ENCODE peak calls at places on chromosomes 7 and 10, in nine cellular contexts. One of them, this sample, is unnamed.

GRCh38 chr10:119315128-119316001 is 108.0 kb downstream of the GRK5 start:
- DNase-seq in H54: peak; percentile 79
- DNase-seq in bronchial epithelial cell: peak; percentile 93
- DNase-seq in stimulated activated CD4-positive, alpha-beta T cell treated with anti-CD3 and anti-CD28 coated beads, Interleukin-1b, Interleukin-23, amount 100 ng/mL, for 1 hour: peak; percentile 39
- DNase-seq in activated naive CD8-positive, alpha-beta T cell treated with anti-CD3 and anti-CD28 coated beads for 36 hours: peak; percentile 83
- DNase-seq in GM23338: peak; percentile 43
- DNase-seq in T-helper 17 cell: no peak
- DNase-seq in SK-N-DZ: no peak
- DNase-seq in body of pancreas: no peak
- DNase-seq in this sample: peak; percentile 86

GRCh38 chr10:4280481-4281206 is 495.6 kb upstream of the KLF6 start:
- DNase-seq in H54: no peak
- DNase-seq in bronchial epithelial cell: peak; percentile 54
- DNase-seq in stimulated activated CD4-positive, alpha-beta T cell treated with anti-CD3 and anti-CD28 coated beads, Interleukin-1b, Interleukin-23, amount 100 ng/mL, for 1 hour: no peak
- DNase-seq in activated naive CD8-positive, alpha-beta T cell treated with anti-CD3 and anti-CD28 coated beads for 36 hours: no peak
- DNase-seq in GM23338: no peak
- DNase-seq in T-helper 17 cell: no peak
- DNase-seq in SK-N-DZ: no peak
- DNase-seq in body of pancreas: peak; percentile 37
- DNase-seq in this sample: no peak

GRCh38 chr10:93745411-93746065 is 12.2 kb upstream of the LGI1 start:
- DNase-seq in H54: peak; percentile 53
- DNase-seq in bronchial epithelial cell: no peak
- DNase-seq in stimulated activated CD4-positive, alpha-beta T cell treated with anti-CD3 and anti-CD28 coated beads, Interleukin-1b, Interleukin-23, amount 100 ng/mL, for 1 hour: no peak
- DNase-seq in activated naive CD8-positive, alpha-beta T cell treated with anti-CD3 and anti-CD28 coated beads for 36 hours: no peak
- DNase-seq in GM23338: peak; percentile 90
- DNase-seq in T-helper 17 cell: no peak
- DNase-seq in SK-N-DZ: no peak
- DNase-seq in body of pancreas: no peak
- DNase-seq in this sample: peak; percentile 61

GRCh38 chr10:98195132-98195531 is 60.7 kb downstream of the R3HCC1L start:
- DNase-seq in H54: no peak
- DNase-seq in bronchial epithelial cell: no peak
- DNase-seq in stimulated activated CD4-positive, alpha-beta T cell treated with anti-CD3 and anti-CD28 coated beads, Interleukin-1b, Interleukin-23, amount 100 ng/mL, for 1 hour: no peak
- DNase-seq in activated naive CD8-positive, alpha-beta T cell treated with anti-CD3 and anti-CD28 coated beads for 36 hours: no peak
- DNase-seq in GM23338: no peak
- DNase-seq in T-helper 17 cell: no peak
- DNase-seq in SK-N-DZ: no peak
- DNase-seq in body of pancreas: no peak
- DNase-seq in this sample: no peak

GRCh38 chr7:106485031-106485551 is 175.9 kb downstream of the CCDC71L start:
- DNase-seq in H54: peak; percentile 9
- DNase-seq in bronchial epithelial cell: peak; percentile 89
- DNase-seq in stimulated activated CD4-positive, alpha-beta T cell treated with anti-CD3 and anti-CD28 coated beads, Interleukin-1b, Interleukin-23, amount 100 ng/mL, for 1 hour: no peak
- DNase-seq in activated naive CD8-positive, alpha-beta T cell treated with anti-CD3 and anti-CD28 coated beads for 36 hours: no peak
- DNase-seq in GM23338: no peak
- DNase-seq in T-helper 17 cell: no peak
- DNase-seq in SK-N-DZ: no peak
- DNase-seq in body of pancreas: no peak
- DNase-seq in this sample: no peak

GRCh38 chr10:72694476-72695369 is 2.8 kb downstream of the MCU start:
- DNase-seq in H54: no peak
- DNase-seq in bronchial epithelial cell: peak; percentile 44
- DNase-seq in stimulated activated CD4-positive, alpha-beta T cell treated with anti-CD3 and anti-CD28 coated beads, Interleukin-1b, Interleukin-23, amount 100 ng/mL, for 1 hour: no peak
- DNase-seq in activated naive CD8-positive, alpha-beta T cell treated with anti-CD3 and anti-CD28 coated beads for 36 hours: no peak
- DNase-seq in GM23338: no peak
- DNase-seq in T-helper 17 cell: no peak
- DNase-seq in SK-N-DZ: no peak
- DNase-seq in body of pancreas: no peak
- DNase-seq in this sample: peak; percentile 49

GRCh38 chr10:22103701-22104100 is 100.2 kb upstream of the DNAJC1 start:
- DNase-seq in H54: no peak
- DNase-seq in bronchial epithelial cell: peak; percentile 34
- DNase-seq in stimulated activated CD4-positive, alpha-beta T cell treated with anti-CD3 and anti-CD28 coated beads, Interleukin-1b, Interleukin-23, amount 100 ng/mL, for 1 hour: no peak
- DNase-seq in activated naive CD8-positive, alpha-beta T cell treated with anti-CD3 and anti-CD28 coated beads for 36 hours: no peak
- DNase-seq in GM23338: peak; percentile 63
- DNase-seq in T-helper 17 cell: no peak
- DNase-seq in SK-N-DZ: peak; percentile 3
- DNase-seq in body of pancreas: no peak
- DNase-seq in this sample: peak; percentile 26

GRCh38 chr10:131641231-131641630 is 259.6 kb upstream of the PPP2R2D start:
- DNase-seq in H54: no peak
- DNase-seq in bronchial epithelial cell: no peak
- DNase-seq in stimulated activated CD4-positive, alpha-beta T cell treated with anti-CD3 and anti-CD28 coated beads, Interleukin-1b, Interleukin-23, amount 100 ng/mL, for 1 hour: no peak
- DNase-seq in activated naive CD8-positive, alpha-beta T cell treated with anti-CD3 and anti-CD28 coated beads for 36 hours: peak; percentile 33
- DNase-seq in GM23338: no peak
- DNase-seq in T-helper 17 cell: no peak
- DNase-seq in SK-N-DZ: no peak
- DNase-seq in body of pancreas: peak; percentile 36
- DNase-seq in this sample: peak; percentile 31

GRCh38 chr10:91564026-91564425 is 68.8 kb downstream of the PPP1R3C start:
- DNase-seq in H54: no peak
- DNase-seq in bronchial epithelial cell: no peak
- DNase-seq in stimulated activated CD4-positive, alpha-beta T cell treated with anti-CD3 and anti-CD28 coated beads, Interleukin-1b, Interleukin-23, amount 100 ng/mL, for 1 hour: no peak
- DNase-seq in activated naive CD8-positive, alpha-beta T cell treated with anti-CD3 and anti-CD28 coated beads for 36 hours: no peak
- DNase-seq in GM23338: no peak
- DNase-seq in T-helper 17 cell: no peak
- DNase-seq in SK-N-DZ: no peak
- DNase-seq in body of pancreas: no peak
- DNase-seq in this sample: no peak

GRCh38 chr7:47198159-47198558 is 383.8 kb downstream of the TNS3 start:
- DNase-seq in H54: no peak
- DNase-seq in bronchial epithelial cell: no peak
- DNase-seq in stimulated activated CD4-positive, alpha-beta T cell treated with anti-CD3 and anti-CD28 coated beads, Interleukin-1b, Interleukin-23, amount 100 ng/mL, for 1 hour: no peak
- DNase-seq in activated naive CD8-positive, alpha-beta T cell treated with anti-CD3 and anti-CD28 coated beads for 36 hours: no peak
- DNase-seq in GM23338: no peak
- DNase-seq in T-helper 17 cell: no peak
- DNase-seq in SK-N-DZ: no peak
- DNase-seq in body of pancreas: no peak
- DNase-seq in this sample: no peak

GRCh38 chr7:44286618-44287487 is 38.5 kb downstream of the CAMK2B start:
- DNase-seq in H54: no peak
- DNase-seq in bronchial epithelial cell: no peak
- DNase-seq in stimulated activated CD4-positive, alpha-beta T cell treated with anti-CD3 and anti-CD28 coated beads, Interleukin-1b, Interleukin-23, amount 100 ng/mL, for 1 hour: no peak
- DNase-seq in activated naive CD8-positive, alpha-beta T cell treated with anti-CD3 and anti-CD28 coated beads for 36 hours: no peak
- DNase-seq in GM23338: no peak
- DNase-seq in T-helper 17 cell: no peak
- DNase-seq in SK-N-DZ: no peak
- DNase-seq in body of pancreas: no peak
- DNase-seq in this sample: no peak

GRCh38 chr10:113252650-113253560 is 299.9 kb upstream of the HABP2 start:
- DNase-seq in H54: no peak
- DNase-seq in bronchial epithelial cell: no peak
- DNase-seq in stimulated activated CD4-positive, alpha-beta T cell treated with anti-CD3 and anti-CD28 coated beads, Interleukin-1b, Interleukin-23, amount 100 ng/mL, for 1 hour: no peak
- DNase-seq in activated naive CD8-positive, alpha-beta T cell treated with anti-CD3 and anti-CD28 coated beads for 36 hours: no peak
- DNase-seq in GM23338: no peak
- DNase-seq in T-helper 17 cell: no peak
- DNase-seq in SK-N-DZ: no peak
- DNase-seq in body of pancreas: no peak
- DNase-seq in this sample: no peak

GRCh38 chr7:47529405-47529804 is 52.5 kb downstream of the TNS3 start:
- DNase-seq in H54: no peak
- DNase-seq in bronchial epithelial cell: no peak
- DNase-seq in stimulated activated CD4-positive, alpha-beta T cell treated with anti-CD3 and anti-CD28 coated beads, Interleukin-1b, Interleukin-23, amount 100 ng/mL, for 1 hour: no peak
- DNase-seq in activated naive CD8-positive, alpha-beta T cell treated with anti-CD3 and anti-CD28 coated beads for 36 hours: no peak
- DNase-seq in GM23338: no peak
- DNase-seq in T-helper 17 cell: no peak
- DNase-seq in SK-N-DZ: no peak
- DNase-seq in body of pancreas: no peak
- DNase-seq in this sample: no peak

GRCh38 chr10:70130878-70131559 is 1.6 kb downstream of the AIFM2 start:
- DNase-seq in H54: no peak
- DNase-seq in bronchial epithelial cell: peak; percentile 55
- DNase-seq in stimulated activated CD4-positive, alpha-beta T cell treated with anti-CD3 and anti-CD28 coated beads, Interleukin-1b, Interleukin-23, amount 100 ng/mL, for 1 hour: no peak
- DNase-seq in activated naive CD8-positive, alpha-beta T cell treated with anti-CD3 and anti-CD28 coated beads for 36 hours: no peak
- DNase-seq in GM23338: no peak
- DNase-seq in T-helper 17 cell: no peak
- DNase-seq in SK-N-DZ: no peak
- DNase-seq in body of pancreas: peak; percentile 23
- DNase-seq in this sample: no peak

GRCh38 chr7:129502708-129503685 is 666 bp downstream of the SMKR1 start:
- DNase-seq in H54: no peak
- DNase-seq in bronchial epithelial cell: no peak
- DNase-seq in stimulated activated CD4-positive, alpha-beta T cell treated with anti-CD3 and anti-CD28 coated beads, Interleukin-1b, Interleukin-23, amount 100 ng/mL, for 1 hour: no peak
- DNase-seq in activated naive CD8-positive, alpha-beta T cell treated with anti-CD3 and anti-CD28 coated beads for 36 hours: no peak
- DNase-seq in GM23338: peak; percentile 69
- DNase-seq in T-helper 17 cell: no peak
- DNase-seq in SK-N-DZ: no peak
- DNase-seq in body of pancreas: peak; percentile 4
- DNase-seq in this sample: peak; percentile 47

GRCh38 chr7:129739427-129739826 is 127.9 kb downstream of the NRF1 start:
- DNase-seq in H54: no peak
- DNase-seq in bronchial epithelial cell: peak; percentile 61
- DNase-seq in stimulated activated CD4-positive, alpha-beta T cell treated with anti-CD3 and anti-CD28 coated beads, Interleukin-1b, Interleukin-23, amount 100 ng/mL, for 1 hour: no peak
- DNase-seq in activated naive CD8-positive, alpha-beta T cell treated with anti-CD3 and anti-CD28 coated beads for 36 hours: no peak
- DNase-seq in GM23338: no peak
- DNase-seq in T-helper 17 cell: no peak
- DNase-seq in SK-N-DZ: no peak
- DNase-seq in body of pancreas: peak; percentile 49
- DNase-seq in this sample: peak; percentile 78

GRCh38 chr7:114364151-114364550 is 50.5 kb upstream of the FOXP2 start:
- DNase-seq in H54: no peak
- DNase-seq in bronchial epithelial cell: no peak
- DNase-seq in stimulated activated CD4-positive, alpha-beta T cell treated with anti-CD3 and anti-CD28 coated beads, Interleukin-1b, Interleukin-23, amount 100 ng/mL, for 1 hour: no peak
- DNase-seq in activated naive CD8-positive, alpha-beta T cell treated with anti-CD3 and anti-CD28 coated beads for 36 hours: no peak
- DNase-seq in GM23338: peak; percentile 10
- DNase-seq in T-helper 17 cell: no peak
- DNase-seq in SK-N-DZ: no peak
- DNase-seq in body of pancreas: peak; percentile 32
- DNase-seq in this sample: no peak

GRCh38 chr7:36862685-36863375 is 138.5 kb upstream of the AOAH start:
- DNase-seq in H54: no peak
- DNase-seq in bronchial epithelial cell: no peak
- DNase-seq in stimulated activated CD4-positive, alpha-beta T cell treated with anti-CD3 and anti-CD28 coated beads, Interleukin-1b, Interleukin-23, amount 100 ng/mL, for 1 hour: no peak
- DNase-seq in activated naive CD8-positive, alpha-beta T cell treated with anti-CD3 and anti-CD28 coated beads for 36 hours: no peak
- DNase-seq in GM23338: no peak
- DNase-seq in T-helper 17 cell: no peak
- DNase-seq in SK-N-DZ: no peak
- DNase-seq in body of pancreas: no peak
- DNase-seq in this sample: no peak

GRCh38 chr7:152640829-152641228 is 35.1 kb downstream of the XRCC2 start:
- DNase-seq in H54: no peak
- DNase-seq in bronchial epithelial cell: no peak
- DNase-seq in stimulated activated CD4-positive, alpha-beta T cell treated with anti-CD3 and anti-CD28 coated beads, Interleukin-1b, Interleukin-23, amount 100 ng/mL, for 1 hour: no peak
- DNase-seq in activated naive CD8-positive, alpha-beta T cell treated with anti-CD3 and anti-CD28 coated beads for 36 hours: no peak
- DNase-seq in GM23338: no peak
- DNase-seq in T-helper 17 cell: no peak
- DNase-seq in SK-N-DZ: no peak
- DNase-seq in body of pancreas: no peak
- DNase-seq in this sample: no peak

GRCh38 chr7:55515569-55516279 is 56.6 kb downstream of the VOPP1 start:
- DNase-seq in H54: no peak
- DNase-seq in bronchial epithelial cell: no peak
- DNase-seq in stimulated activated CD4-positive, alpha-beta T cell treated with anti-CD3 and anti-CD28 coated beads, Interleukin-1b, Interleukin-23, amount 100 ng/mL, for 1 hour: no peak
- DNase-seq in activated naive CD8-positive, alpha-beta T cell treated with anti-CD3 and anti-CD28 coated beads for 36 hours: no peak
- DNase-seq in GM23338: no peak
- DNase-seq in T-helper 17 cell: no peak
- DNase-seq in SK-N-DZ: no peak
- DNase-seq in body of pancreas: no peak
- DNase-seq in this sample: no peak

GRCh38 chr7:2838873-2839578 is 5.1 kb downstream of the GNA12 start:
- DNase-seq in H54: no peak
- DNase-seq in bronchial epithelial cell: no peak
- DNase-seq in stimulated activated CD4-positive, alpha-beta T cell treated with anti-CD3 and anti-CD28 coated beads, Interleukin-1b, Interleukin-23, amount 100 ng/mL, for 1 hour: no peak
- DNase-seq in activated naive CD8-positive, alpha-beta T cell treated with anti-CD3 and anti-CD28 coated beads for 36 hours: no peak
- DNase-seq in GM23338: no peak
- DNase-seq in T-helper 17 cell: no peak
- DNase-seq in SK-N-DZ: no peak
- DNase-seq in body of pancreas: no peak
- DNase-seq in this sample: no peak

GRCh38 chr10:2944788-2945187 is 122.6 kb upstream of the PFKP start:
- DNase-seq in H54: no peak
- DNase-seq in bronchial epithelial cell: peak; percentile 43
- DNase-seq in stimulated activated CD4-positive, alpha-beta T cell treated with anti-CD3 and anti-CD28 coated beads, Interleukin-1b, Interleukin-23, amount 100 ng/mL, for 1 hour: no peak
- DNase-seq in activated naive CD8-positive, alpha-beta T cell treated with anti-CD3 and anti-CD28 coated beads for 36 hours: no peak
- DNase-seq in GM23338: no peak
- DNase-seq in T-helper 17 cell: no peak
- DNase-seq in SK-N-DZ: no peak
- DNase-seq in body of pancreas: no peak
- DNase-seq in this sample: no peak

GRCh38 chr10:36172054-36172531 is 530.0 kb upstream of the FZD8 start:
- DNase-seq in H54: no peak
- DNase-seq in bronchial epithelial cell: no peak
- DNase-seq in stimulated activated CD4-positive, alpha-beta T cell treated with anti-CD3 and anti-CD28 coated beads, Interleukin-1b, Interleukin-23, amount 100 ng/mL, for 1 hour: no peak
- DNase-seq in activated naive CD8-positive, alpha-beta T cell treated with anti-CD3 and anti-CD28 coated beads for 36 hours: no peak
- DNase-seq in GM23338: no peak
- DNase-seq in T-helper 17 cell: no peak
- DNase-seq in SK-N-DZ: no peak
- DNase-seq in body of pancreas: no peak
- DNase-seq in this sample: peak; percentile 16

GRCh38 chr10:87066865-87067264 is 27.8 kb downstream of the GLUD1 start:
- DNase-seq in H54: no peak
- DNase-seq in bronchial epithelial cell: no peak
- DNase-seq in stimulated activated CD4-positive, alpha-beta T cell treated with anti-CD3 and anti-CD28 coated beads, Interleukin-1b, Interleukin-23, amount 100 ng/mL, for 1 hour: no peak
- DNase-seq in activated naive CD8-positive, alpha-beta T cell treated with anti-CD3 and anti-CD28 coated beads for 36 hours: no peak
- DNase-seq in GM23338: no peak
- DNase-seq in T-helper 17 cell: no peak
- DNase-seq in SK-N-DZ: no peak
- DNase-seq in body of pancreas: no peak
- DNase-seq in this sample: no peak

GRCh38 chr7:141181812-141182211 is 107.9 kb downstream of the TMEM178B start:
- DNase-seq in H54: no peak
- DNase-seq in bronchial epithelial cell: no peak
- DNase-seq in stimulated activated CD4-positive, alpha-beta T cell treated with anti-CD3 and anti-CD28 coated beads, Interleukin-1b, Interleukin-23, amount 100 ng/mL, for 1 hour: no peak
- DNase-seq in activated naive CD8-positive, alpha-beta T cell treated with anti-CD3 and anti-CD28 coated beads for 36 hours: no peak
- DNase-seq in GM23338: no peak
- DNase-seq in T-helper 17 cell: no peak
- DNase-seq in SK-N-DZ: no peak
- DNase-seq in body of pancreas: no peak
- DNase-seq in this sample: no peak

GRCh38 chr7:27112960-27113949 is 10.8 kb upstream of the HOXA2 start:
- DNase-seq in H54: peak; percentile 90
- DNase-seq in bronchial epithelial cell: no peak
- DNase-seq in stimulated activated CD4-positive, alpha-beta T cell treated with anti-CD3 and anti-CD28 coated beads, Interleukin-1b, Interleukin-23, amount 100 ng/mL, for 1 hour: no peak
- DNase-seq in activated naive CD8-positive, alpha-beta T cell treated with anti-CD3 and anti-CD28 coated beads for 36 hours: no peak
- DNase-seq in GM23338: peak; percentile 84
- DNase-seq in T-helper 17 cell: no peak
- DNase-seq in SK-N-DZ: peak; percentile 18
- DNase-seq in body of pancreas: peak; percentile 45
- DNase-seq in this sample: peak; percentile 98